ENCODE peak calls at places on chromosome X, in eight cellular contexts. One of them, this sample, is unnamed.

GRCh38 chrX:144586756-144587155 is 660.5 kb upstream of the SPANXN1 start:
- DNase-seq in progenitor cell of endocrine pancreas: no peak
- DNase-seq in colonic mucosa: no peak
- DNase-seq in fibroblast of lung: no peak
- DNase-seq in heart right ventricle: no peak
- DNase-seq in spleen: peak; percentile 36
- DNase-seq in nephron progenitor cell: no peak
- DNase-seq in MM.1S: peak; percentile 29
- DNase-seq in this sample: no peak

GRCh38 chrX:110600745-110601310 is 194.8 kb downstream of the CHRDL1 start:
- DNase-seq in progenitor cell of endocrine pancreas: no peak
- DNase-seq in colonic mucosa: no peak
- DNase-seq in fibroblast of lung: no peak
- DNase-seq in heart right ventricle: no peak
- DNase-seq in spleen: no peak
- DNase-seq in nephron progenitor cell: no peak
- DNase-seq in MM.1S: no peak
- DNase-seq in this sample: no peak

GRCh38 chrX:8939344-8939743 is 94.6 kb downstream of the FAM9B start:
- DNase-seq in progenitor cell of endocrine pancreas: no peak
- DNase-seq in colonic mucosa: no peak
- DNase-seq in fibroblast of lung: no peak
- DNase-seq in heart right ventricle: no peak
- DNase-seq in spleen: no peak
- DNase-seq in nephron progenitor cell: no peak
- DNase-seq in MM.1S: no peak
- DNase-seq in this sample: no peak

GRCh38 chrX:131405497-131405896 is 116.4 kb upstream of the IGSF1 start:
- DNase-seq in progenitor cell of endocrine pancreas: no peak
- DNase-seq in colonic mucosa: no peak
- DNase-seq in fibroblast of lung: no peak
- DNase-seq in heart right ventricle: no peak
- DNase-seq in spleen: no peak
- DNase-seq in nephron progenitor cell: no peak
- DNase-seq in MM.1S: no peak
- DNase-seq in this sample: no peak

GRCh38 chrX:39931554-39932282 is 166.0 kb downstream of the BCOR start:
- DNase-seq in progenitor cell of endocrine pancreas: no peak
- DNase-seq in colonic mucosa: no peak
- DNase-seq in fibroblast of lung: peak; percentile 6
- DNase-seq in heart right ventricle: no peak
- DNase-seq in spleen: no peak
- DNase-seq in nephron progenitor cell: no peak
- DNase-seq in MM.1S: no peak
- DNase-seq in this sample: no peak

GRCh38 chrX:103378990-103379389 is 2.7 kb downstream of the BEX3 start:
- DNase-seq in progenitor cell of endocrine pancreas: no peak
- DNase-seq in colonic mucosa: no peak
- DNase-seq in fibroblast of lung: no peak
- DNase-seq in heart right ventricle: no peak
- DNase-seq in spleen: no peak
- DNase-seq in nephron progenitor cell: no peak
- DNase-seq in MM.1S: no peak
- DNase-seq in this sample: no peak

GRCh38 chrX:9844936-9845573 is 58.8 kb downstream of the SHROOM2 start:
- DNase-seq in progenitor cell of endocrine pancreas: no peak
- DNase-seq in colonic mucosa: no peak
- DNase-seq in fibroblast of lung: no peak
- DNase-seq in heart right ventricle: no peak
- DNase-seq in spleen: no peak
- DNase-seq in nephron progenitor cell: no peak
- DNase-seq in MM.1S: no peak
- DNase-seq in this sample: no peak

GRCh38 chrX:154829926-154830442 is 4.5 kb downstream of the SMIM9 start:
- DNase-seq in progenitor cell of endocrine pancreas: no peak
- DNase-seq in colonic mucosa: no peak
- DNase-seq in fibroblast of lung: no peak
- DNase-seq in heart right ventricle: no peak
- DNase-seq in spleen: no peak
- DNase-seq in nephron progenitor cell: no peak
- DNase-seq in MM.1S: no peak
- DNase-seq in this sample: no peak

GRCh38 chrX:103674531-103675454 is 11.7 kb downstream of the MORF4L2 start:
- DNase-seq in progenitor cell of endocrine pancreas: no peak
- DNase-seq in colonic mucosa: no peak
- DNase-seq in fibroblast of lung: no peak
- DNase-seq in heart right ventricle: no peak
- DNase-seq in spleen: no peak
- DNase-seq in nephron progenitor cell: no peak
- DNase-seq in MM.1S: no peak
- DNase-seq in this sample: no peak

GRCh38 chrX:110699109-110699508 is 96.5 kb downstream of the CHRDL1 start:
- DNase-seq in progenitor cell of endocrine pancreas: no peak
- DNase-seq in colonic mucosa: no peak
- DNase-seq in fibroblast of lung: no peak
- DNase-seq in heart right ventricle: no peak
- DNase-seq in spleen: no peak
- DNase-seq in nephron progenitor cell: no peak
- DNase-seq in MM.1S: no peak
- DNase-seq in this sample: peak; percentile 3

GRCh38 chrX:39484669-39485068 is 613.1 kb downstream of the BCOR start:
- DNase-seq in progenitor cell of endocrine pancreas: no peak
- DNase-seq in colonic mucosa: no peak
- DNase-seq in fibroblast of lung: no peak
- DNase-seq in heart right ventricle: no peak
- DNase-seq in spleen: no peak
- DNase-seq in nephron progenitor cell: no peak
- DNase-seq in MM.1S: no peak
- DNase-seq in this sample: no peak

GRCh38 chrX:1391370-1391706 is 575 bp downstream of the SLC25A6 start:
- DNase-seq in progenitor cell of endocrine pancreas: peak; percentile 96
- DNase-seq in colonic mucosa: peak; percentile 90
- DNase-seq in fibroblast of lung: no peak
- DNase-seq in heart right ventricle: peak; percentile 95
- DNase-seq in spleen: no peak
- DNase-seq in nephron progenitor cell: peak; percentile 95
- DNase-seq in MM.1S: no peak
- DNase-seq in this sample: no peak

GRCh38 chrX:13470680-13470967 is 98.8 kb upstream of the EGFL6 start:
- DNase-seq in progenitor cell of endocrine pancreas: no peak
- DNase-seq in colonic mucosa: no peak
- DNase-seq in fibroblast of lung: no peak
- DNase-seq in heart right ventricle: no peak
- DNase-seq in spleen: no peak
- DNase-seq in nephron progenitor cell: no peak
- DNase-seq in MM.1S: no peak
- DNase-seq in this sample: no peak

GRCh38 chrX:13469963-13470679 is 99.3 kb upstream of the EGFL6 start:
- DNase-seq in progenitor cell of endocrine pancreas: no peak
- DNase-seq in colonic mucosa: no peak
- DNase-seq in fibroblast of lung: peak; percentile 65
- DNase-seq in heart right ventricle: no peak
- DNase-seq in spleen: no peak
- DNase-seq in nephron progenitor cell: no peak
- DNase-seq in MM.1S: no peak
- DNase-seq in this sample: peak; percentile 62

GRCh38 chrX:13471269-13471668 is 98.1 kb upstream of the EGFL6 start:
- DNase-seq in progenitor cell of endocrine pancreas: no peak
- DNase-seq in colonic mucosa: no peak
- DNase-seq in fibroblast of lung: no peak
- DNase-seq in heart right ventricle: no peak
- DNase-seq in spleen: no peak
- DNase-seq in nephron progenitor cell: no peak
- DNase-seq in MM.1S: no peak
- DNase-seq in this sample: no peak

GRCh38 chrX:13473666-13474516 is 95.5 kb upstream of the EGFL6 start:
- DNase-seq in progenitor cell of endocrine pancreas: no peak
- DNase-seq in colonic mucosa: no peak
- DNase-seq in fibroblast of lung: peak; percentile 50
- DNase-seq in heart right ventricle: no peak
- DNase-seq in spleen: no peak
- DNase-seq in nephron progenitor cell: no peak
- DNase-seq in MM.1S: peak; percentile 56
- DNase-seq in this sample: no peak

DNA sequence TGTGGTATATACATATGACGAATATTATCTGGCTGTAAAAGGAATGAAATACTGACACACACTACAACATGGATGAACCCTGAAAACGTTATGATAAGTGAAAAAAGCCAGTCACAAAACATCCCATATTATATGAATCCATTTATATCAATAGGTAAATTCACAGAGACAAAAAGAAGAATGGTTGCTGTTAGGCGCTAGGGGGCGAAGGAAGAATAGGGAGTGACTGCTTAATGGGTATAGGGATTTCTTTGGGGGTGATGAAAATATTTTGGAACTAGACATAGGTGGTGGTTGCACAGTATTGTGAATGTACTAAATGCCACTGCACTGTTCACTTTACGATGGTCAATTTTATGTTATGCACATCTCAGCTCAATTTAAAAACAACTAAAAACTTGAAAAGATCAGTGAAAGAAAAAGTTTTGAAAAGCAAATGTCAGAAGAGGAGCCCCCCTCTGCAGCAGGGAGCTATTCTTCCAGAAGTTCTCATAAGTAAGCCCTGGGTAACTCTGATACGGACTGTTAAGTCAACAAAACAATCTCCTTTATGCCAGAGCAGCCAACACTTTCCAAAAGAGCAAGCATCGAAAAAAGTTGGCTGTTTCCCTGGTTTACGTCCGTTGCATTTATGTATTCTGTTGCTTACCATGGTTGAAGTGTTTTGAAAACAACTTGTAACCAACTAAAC is 96.3 kb upstream of the EGFL6 start:
- DNase-seq in progenitor cell of endocrine pancreas: no peak
- DNase-seq in colonic mucosa: no peak
- DNase-seq in fibroblast of lung: no peak
- DNase-seq in heart right ventricle: no peak
- DNase-seq in spleen: no peak
- DNase-seq in nephron progenitor cell: no peak
- DNase-seq in MM.1S: no peak
- DNase-seq in this sample: no peak
- TF ChIP-seq CTCF in progenitor cell of endocrine pancreas: no peak
- TF ChIP-seq CTCF in colonic mucosa: no peak
- TF ChIP-seq CTCF in fibroblast of lung: no peak
- TF ChIP-seq CTCF in heart right ventricle: no peak
- TF ChIP-seq CTCF in spleen: no peak
- TF ChIP-seq CTCF in nephron progenitor cell: no peak
- TF ChIP-seq CTCF in MM.1S: no peak
- TF ChIP-seq CTCF in this sample: no peak

GRCh38 chrX:11532291-11533075 is 133.2 kb downstream of the ARHGAP6 start:
- DNase-seq in progenitor cell of endocrine pancreas: no peak
- DNase-seq in colonic mucosa: no peak
- DNase-seq in fibroblast of lung: peak; percentile 37
- DNase-seq in heart right ventricle: no peak
- DNase-seq in spleen: no peak
- DNase-seq in nephron progenitor cell: peak; percentile 4
- DNase-seq in MM.1S: no peak
- DNase-seq in this sample: no peak
- TF ChIP-seq CTCF in progenitor cell of endocrine pancreas: no peak
- TF ChIP-seq CTCF in colonic mucosa: no peak
- TF ChIP-seq CTCF in fibroblast of lung: no peak
- TF ChIP-seq CTCF in heart right ventricle: no peak
- TF ChIP-seq CTCF in spleen: no peak
- TF ChIP-seq CTCF in nephron progenitor cell: no peak
- TF ChIP-seq CTCF in MM.1S: no peak
- TF ChIP-seq CTCF in this sample: no peak

DNA sequence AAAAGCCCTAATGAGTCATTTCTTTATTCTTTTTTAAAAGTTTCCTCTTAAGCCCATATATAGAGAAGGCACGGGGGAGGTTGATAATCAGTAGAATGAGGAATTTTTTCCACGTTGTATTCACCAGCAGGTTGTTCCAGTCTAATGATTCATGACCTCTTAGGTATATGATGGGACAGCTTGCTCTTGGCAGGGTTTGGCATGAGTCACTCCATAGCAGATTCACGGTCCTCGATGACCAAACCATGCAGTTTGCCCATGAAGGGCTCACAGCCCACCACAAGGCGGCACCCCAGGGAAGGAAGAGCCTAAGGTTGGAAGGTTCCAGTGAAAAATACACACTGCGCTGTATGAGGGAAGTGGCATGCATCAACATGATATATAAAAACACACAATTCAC is 623.8 kb upstream of the DIPK2B start:
- DNase-seq in progenitor cell of endocrine pancreas: no peak
- DNase-seq in colonic mucosa: no peak
- DNase-seq in fibroblast of lung: peak; percentile 92
- DNase-seq in heart right ventricle: no peak
- DNase-seq in spleen: no peak
- DNase-seq in nephron progenitor cell: no peak
- DNase-seq in MM.1S: no peak
- DNase-seq in this sample: peak; percentile 94
- TF ChIP-seq CTCF in progenitor cell of endocrine pancreas: peak; percentile 24
- TF ChIP-seq CTCF in colonic mucosa: no peak
- TF ChIP-seq CTCF in fibroblast of lung: peak; percentile 69
- TF ChIP-seq CTCF in heart right ventricle: peak; percentile 15
- TF ChIP-seq CTCF in spleen: no peak
- TF ChIP-seq CTCF in nephron progenitor cell: no peak
- TF ChIP-seq CTCF in MM.1S: no peak
- TF ChIP-seq CTCF in this sample: peak; percentile 84

GRCh38 chrX:42752730-42753129 is 25.2 kb downstream of the PPP1R2C start:
- DNase-seq in progenitor cell of endocrine pancreas: no peak
- DNase-seq in colonic mucosa: no peak
- DNase-seq in fibroblast of lung: no peak
- DNase-seq in heart right ventricle: peak; percentile 6
- DNase-seq in spleen: no peak
- DNase-seq in nephron progenitor cell: no peak
- DNase-seq in MM.1S: no peak
- DNase-seq in this sample: no peak

GRCh38 chrX:42751573-42751972 is 26.4 kb downstream of the PPP1R2C start:
- DNase-seq in progenitor cell of endocrine pancreas: no peak
- DNase-seq in colonic mucosa: no peak
- DNase-seq in fibroblast of lung: no peak
- DNase-seq in heart right ventricle: no peak
- DNase-seq in spleen: no peak
- DNase-seq in nephron progenitor cell: no peak
- DNase-seq in MM.1S: no peak
- DNase-seq in this sample: no peak

GRCh38 chrX:42754129-42754528 is 23.8 kb downstream of the PPP1R2C start:
- DNase-seq in progenitor cell of endocrine pancreas: no peak
- DNase-seq in colonic mucosa: no peak
- DNase-seq in fibroblast of lung: no peak
- DNase-seq in heart right ventricle: no peak
- DNase-seq in spleen: no peak
- DNase-seq in nephron progenitor cell: no peak
- DNase-seq in MM.1S: no peak
- DNase-seq in this sample: no peak

GRCh38 chrX:42755820-42756219 is 22.1 kb downstream of the PPP1R2C start:
- DNase-seq in progenitor cell of endocrine pancreas: no peak
- DNase-seq in colonic mucosa: no peak
- DNase-seq in fibroblast of lung: peak; percentile 67
- DNase-seq in heart right ventricle: peak; percentile 27
- DNase-seq in spleen: no peak
- DNase-seq in nephron progenitor cell: no peak
- DNase-seq in MM.1S: no peak
- DNase-seq in this sample: no peak

DNA sequence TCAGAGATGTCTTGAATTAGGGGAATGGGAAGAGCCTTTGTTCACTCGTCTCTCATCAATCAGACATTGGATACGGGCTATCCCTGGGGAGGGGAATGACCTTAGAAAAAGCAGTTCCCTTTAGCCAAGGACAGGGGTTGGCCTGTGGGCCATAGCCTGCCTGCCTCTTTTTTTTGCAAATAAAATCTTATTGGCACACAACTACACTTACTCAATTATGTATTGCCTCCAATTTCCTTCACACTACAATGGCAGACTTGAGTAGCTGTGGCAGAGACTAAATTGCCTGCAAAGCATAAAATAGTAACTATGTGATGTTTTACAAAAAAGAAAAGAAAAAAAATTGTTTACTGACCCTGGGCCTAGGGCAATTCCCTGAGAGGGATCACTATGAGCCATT is 23.4 kb downstream of the PPP1R2C start:
- DNase-seq in progenitor cell of endocrine pancreas: no peak
- DNase-seq in colonic mucosa: no peak
- DNase-seq in fibroblast of lung: no peak
- DNase-seq in heart right ventricle: no peak
- DNase-seq in spleen: no peak
- DNase-seq in nephron progenitor cell: peak; percentile 16
- DNase-seq in MM.1S: no peak
- DNase-seq in this sample: no peak
- TF ChIP-seq CTCF in progenitor cell of endocrine pancreas: no peak
- TF ChIP-seq CTCF in colonic mucosa: no peak
- TF ChIP-seq CTCF in fibroblast of lung: no peak
- TF ChIP-seq CTCF in heart right ventricle: no peak
- TF ChIP-seq CTCF in spleen: no peak
- TF ChIP-seq CTCF in nephron progenitor cell: no peak
- TF ChIP-seq CTCF in MM.1S: no peak
- TF ChIP-seq CTCF in this sample: no peak

This sample was measured in HFFc6.